ENCODE peak calls at places on chromosomes 5 and 9, in six cellular contexts. T is stomach, N is aorta, G is suprapubic skin, R is A549, C is NT2/D1. I is an unnamed sample. For H3K9me3 and H3K4me1, the result is how much of the 10 kb centered on the place peaks cover.

GRCh38 chr5:180284161-180284560 is 7.7 kb downstream of the MAPK9 start:
- DNase-seq in T (no peak), N (no peak), G (no peak), R (no peak), C (no peak), I (no peak)

GRCh38 chr5:1887400-1888360 is 5.0 kb upstream of the IRX4 start:
- DNase-seq in T (no peak), N (peak), G (no peak), R (no peak), C (no peak), I (no peak)

GRCh38 chr5:35876454-35876853 is 19.8 kb downstream of the IL7R start:
- DNase-seq in T (no peak), N (no peak), G (no peak), R (no peak), C (no peak), I (no peak)

GRCh38 chr9:24912767-24913166 is 367.1 kb upstream of the IZUMO3 start:
- DNase-seq in T (no peak), N (no peak), G (no peak), R (no peak), C (no peak), I (no peak)

GRCh38 chr9:2179557-2179956 is 164.4 kb downstream of the SMARCA2 start:
- DNase-seq in T (no peak), N (no peak), G (no peak), R (no peak), C (no peak), I (no peak)

GRCh38 chr5:110923971-110924370 is 147.5 kb upstream of the TSLP start:
- DNase-seq in T (no peak), N (no peak), G (no peak), R (no peak), C (no peak), I (no peak)

GRCh38 chr9:68625559-68625958 is 79.5 kb upstream of the PIP5K1B start:
- DNase-seq in T (no peak), N (no peak), G (no peak), R (no peak), C (no peak), I (no peak)

GRCh38 chr9:69443178-69443577 is 118.2 kb downstream of the ENTREP1 start:
- DNase-seq in T (no peak), N (no peak), G (no peak), R (no peak), C (no peak), I (no peak)

GRCh38 chr5:83927140-83927733 is 206.6 kb upstream of the HAPLN1 start:
- DNase-seq in T (peak), N (peak), G (peak), R (peak), C (peak), I (peak)

GRCh38 chr5:131193106-131193505 is 22.4 kb downstream of the LYRM7 start:
- DNase-seq in T (no peak), N (no peak), G (no peak), R (no peak), C (no peak), I (peak)

GRCh38 chr9:125190371-125190801 is 783 bp upstream of the PPP6C start:
- DNase-seq in T (no peak), N (no peak), G (no peak), R (no peak), C (no peak), I (no peak)

GRCh38 chr5:101977729-101978345 is 318.2 kb downstream of the SLCO4C1 start:
- DNase-seq in T (no peak), N (no peak), G (no peak), R (peak), C (peak), I (peak)

GRCh38 chr9:137149942-137150484 is 11.1 kb downstream of the GRIN1 start:
- DNase-seq in T (peak), N (no peak), G (no peak), R (peak), C (peak), I (no peak)

DNA sequence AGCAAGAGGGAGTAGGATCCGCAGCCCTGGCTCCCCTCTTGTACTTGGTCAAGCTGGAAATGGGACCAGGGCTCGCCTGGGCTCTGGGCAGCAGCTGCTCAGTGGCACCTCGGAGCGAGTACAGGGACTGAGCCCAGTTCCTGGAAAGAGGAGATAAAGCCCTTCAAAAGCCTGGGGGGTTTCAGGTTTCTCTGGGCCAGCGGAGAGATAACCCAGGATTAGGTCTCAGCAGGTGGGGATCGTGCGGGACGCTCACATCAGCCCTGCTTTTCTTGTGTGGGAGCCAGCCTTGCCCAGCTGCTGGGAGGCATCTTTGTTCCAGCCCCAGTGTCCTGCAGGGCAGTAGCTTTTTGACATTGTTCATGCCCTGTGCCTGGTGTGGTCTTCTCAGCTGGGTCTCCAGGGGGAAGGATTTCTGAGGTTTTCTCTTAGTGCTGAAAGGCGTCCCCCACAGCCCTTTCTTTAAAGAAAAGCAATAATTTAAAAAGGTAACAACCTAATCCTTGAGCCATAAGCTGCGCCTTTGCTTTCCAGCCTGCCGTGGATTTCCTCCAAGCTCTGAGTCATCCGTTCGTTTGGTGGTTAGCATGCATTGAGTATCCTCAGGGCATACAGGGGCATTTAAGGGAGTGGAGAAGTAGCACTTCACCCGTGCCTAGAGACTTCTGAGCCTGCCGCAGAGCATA is 657 bp upstream of the TNC start:
- DNase-seq in T (peak), N (peak), G (peak), R (peak), C (peak), I (no peak)
- H3K4me3 ChIP-seq in T (peak), N (peak), G (peak), R (peak), C (peak), I (no peak)

GRCh38 chr9:61674882-61675281 is 485.0 kb downstream of the SPATA31A7 start:
- DNase-seq in T (no peak), N (no peak), G (no peak), R (no peak), C (no peak), I (no peak)
- H3K9me3 ChIP-seq in T (under half), N (under half), G (under half), R (under half), C (under half), I (under half)

DNA sequence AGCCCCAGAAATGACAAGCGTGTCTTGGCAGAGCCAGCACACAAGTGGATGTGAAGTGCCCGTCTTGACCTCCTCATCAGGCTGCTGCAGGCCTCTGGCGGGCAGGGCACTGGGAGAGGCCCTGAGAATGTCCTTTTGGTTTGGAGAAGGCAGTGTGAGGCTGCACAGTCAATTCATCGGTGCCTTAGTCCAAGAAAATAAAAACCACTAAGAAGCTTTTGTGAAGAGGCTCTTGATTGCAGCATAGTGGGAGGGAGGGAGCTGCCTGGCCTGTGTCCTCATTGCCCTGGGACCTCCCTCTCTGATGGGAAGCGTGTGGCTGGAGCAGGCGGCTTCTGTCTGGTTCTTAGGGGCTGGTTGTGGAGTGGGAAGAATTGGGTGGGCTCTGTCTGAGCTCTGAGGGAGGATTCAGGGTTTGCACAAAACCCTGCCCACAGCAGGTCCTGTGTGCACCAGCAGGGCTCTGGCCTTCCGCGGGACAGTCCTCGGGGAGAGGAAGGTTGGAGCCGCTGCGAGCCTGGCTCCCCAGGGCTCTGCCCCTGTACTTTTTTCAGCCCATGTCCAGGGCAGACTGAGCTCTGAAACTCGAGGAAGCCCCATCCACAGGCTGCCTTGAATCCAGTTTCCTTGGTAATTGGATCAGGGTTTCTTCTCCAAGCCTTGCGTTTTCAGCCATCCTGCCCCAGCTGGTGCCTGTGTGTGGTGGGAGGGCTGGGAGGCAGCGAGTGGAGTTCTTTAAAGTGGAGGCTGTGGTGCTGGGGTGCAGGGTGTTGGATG is 1.1 kb downstream of the HRCT1 start:
- DNase-seq in T (no peak), N (peak), G (peak), R (no peak), C (peak), I (no peak)
- H3K4me1 ChIP-seq in T (half or more), N (under half), G (half or more), R (half or more), C (under half), I (under half)

GRCh38 chr9:35689351-35689600 is 449 bp downstream of the TPM2 start:
- DNase-seq in T (no peak), N (no peak), G (no peak), R (peak), C (no peak), I (no peak)
- H3K4me3 ChIP-seq in T (peak), N (peak), G (peak), R (peak), C (peak), I (no peak)

DNA sequence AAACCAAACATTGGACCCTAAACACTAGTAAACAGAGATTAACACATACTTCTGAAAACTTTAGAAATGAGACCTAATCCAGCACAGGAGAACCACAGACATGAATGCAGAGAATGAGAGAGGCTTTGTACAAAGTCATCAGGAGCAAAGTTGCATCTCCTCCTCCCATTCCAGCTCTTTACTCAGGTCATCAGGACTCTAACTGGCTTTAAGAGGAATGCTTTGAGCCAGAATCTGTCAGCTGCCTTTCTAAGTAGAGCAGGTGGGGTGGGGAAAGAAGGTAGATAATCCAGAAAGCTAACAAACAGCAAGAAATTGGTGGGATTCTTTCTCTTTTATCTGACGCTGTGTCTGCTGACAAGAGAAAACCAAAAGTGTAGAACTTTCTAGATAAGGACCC is 582.7 kb upstream of the DMAC1 start:
- DNase-seq in T (no peak), N (no peak), G (no peak), R (no peak), C (no peak), I (no peak)
- H3K9me3 ChIP-seq in T (under half), N (under half), G (under half), R (under half), C (under half), I (under half)

GRCh38 chr9:122785269-122785668 is 3.5 kb upstream of the OR5C1 start:
- DNase-seq in T (no peak), N (no peak), G (no peak), R (no peak), C (no peak), I (no peak)

GRCh38 chr9:122786338-122786737 is 2.4 kb upstream of the OR5C1 start:
- DNase-seq in T (no peak), N (no peak), G (no peak), R (no peak), C (no peak), I (no peak)

GRCh38 chr9:122791872-122792669 is 3.3 kb downstream of the OR5C1 start:
- DNase-seq in T (no peak), N (no peak), G (no peak), R (no peak), C (no peak), I (no peak)

GRCh38 chr9:122789256-122790046 is 718 bp downstream of the OR5C1 start:
- DNase-seq in T (no peak), N (no peak), G (no peak), R (no peak), C (no peak), I (no peak)

GRCh38 chr9:122788831-122789230 is at the start of gene OR5C1:
- DNase-seq in T (no peak), N (no peak), G (no peak), R (no peak), C (no peak), I (no peak)
- H3K4me1 ChIP-seq in T (under half), N (under half), G (under half), R (under half), C (under half), I (under half)

GRCh38 chr9:127897194-127897692 is 2.2 kb downstream of the ST6GALNAC6 start:
- DNase-seq in T (peak), N (peak), G (peak), R (peak), C (peak), I (peak)
- H3K4me3 ChIP-seq in T (peak), N (no peak), G (peak), R (no peak), C (no peak), I (peak)

GRCh38 chr5:63008195-63008594 is 429.6 kb downstream of the LRRC70 start:
- DNase-seq in T (no peak), N (no peak), G (no peak), R (no peak), C (no peak), I (no peak)
- H3K9me3 ChIP-seq in T (under half), N (under half), G (under half), R (under half), C (under half), I (under half)

GRCh38 chr9:5843450-5844249 is 10.7 kb upstream of the ERMP1 start:
- DNase-seq in T (no peak), N (no peak), G (no peak), R (peak), C (no peak), I (no peak)
- H3K4me1 ChIP-seq in T (under half), N (under half), G (under half), R (half or more), C (under half), I (under half)

GRCh38 chr9:4066682-4067081 is 233.2 kb downstream of the GLIS3 start:
- DNase-seq in T (no peak), N (no peak), G (no peak), R (no peak), C (no peak), I (no peak)

GRCh38 chr9:4065054-4065453 is 234.8 kb downstream of the GLIS3 start:
- DNase-seq in T (no peak), N (no peak), G (no peak), R (no peak), C (no peak), I (no peak)

GRCh38 chr9:4061717-4062116 is 238.2 kb downstream of the GLIS3 start:
- DNase-seq in T (no peak), N (no peak), G (no peak), R (no peak), C (no peak), I (no peak)

GRCh38 chr9:4066120-4066519 is 233.7 kb downstream of the GLIS3 start:
- DNase-seq in T (no peak), N (no peak), G (no peak), R (no peak), C (no peak), I (no peak)

GRCh38 chr9:4062966-4063365 is 236.9 kb downstream of the GLIS3 start:
- DNase-seq in T (no peak), N (no peak), G (no peak), R (no peak), C (no peak), I (no peak)
- H3K4me3 ChIP-seq in T (no peak), N (no peak), G (no peak), R (no peak), C (no peak), I (no peak)

I was measured in HAP-1.